ENCODE peak calls at places on chromosomes 16 and 17, in four cellular contexts. F is H1, K is K562, V is HepG2. T is an unnamed sample.

GRCh38 chr17:54967621-54968258 is 714 bp downstream of the COX11 start:
- DNase-seq in F (no peak), V (peak; percentile 83), K (peak; percentile 35), T (no peak)

GRCh38 chr17:49469831-49470568 is 25.1 kb upstream of the NGFR start:
- DNase-seq in F (no peak), K (no peak), V (no peak), T (no peak)

GRCh38 chr17:4161560-4162221 is 18.7 kb downstream of the CYB5D2 start:
- DNase-seq in F (no peak), K (peak; percentile 37), V (no peak), T (no peak)

GRCh38 chr16:9102379-9102778 is 10.9 kb downstream of the HAPSTR1 start:
- DNase-seq in F (no peak), K (no peak), V (no peak), T (no peak)

GRCh38 chr16:89431158-89431584 is 59.2 kb downstream of the ANKRD11 start:
- DNase-seq in F (no peak), K (no peak), V (no peak), T (no peak)

GRCh38 chr16:84585472-84585871 is 32.4 kb downstream of the COTL1 start:
- DNase-seq in K (no peak), V (no peak), F (no peak), T (no peak)

GRCh38 chr17:5885336-5885735 is 184.8 kb upstream of the WSCD1 start:
- DNase-seq in K (no peak), V (no peak), F (no peak), T (no peak)

GRCh38 chr16:79972053-79972704 is 371.6 kb upstream of the MAF start:
- DNase-seq in V (no peak), K (peak; percentile 88), F (no peak), T (no peak)

GRCh38 chr17:79971651-79972050 is 64.0 kb downstream of the TBC1D16 start:
- DNase-seq in V (no peak), F (no peak), K (no peak), T (no peak)

GRCh38 chr17:82870541-82870940 is 30.7 kb upstream of the ZNF750 start:
- DNase-seq in V (no peak), K (no peak), F (no peak), T (no peak)

GRCh38 chr17:8122923-8123694 is 797 bp downstream of the HES7 start:
- DNase-seq in K (peak; percentile 24), F (no peak), V (no peak), T (no peak)

GRCh38 chr17:43219746-43220380 is 8.2 kb downstream of the TMEM106A start:
- DNase-seq in K (no peak), V (no peak), F (no peak), T (no peak)

GRCh38 chr17:41633498-41634197 is 9.3 kb upstream of the KRT17 start:
- DNase-seq in K (no peak), F (no peak), V (no peak), T (no peak)

GRCh38 chr16:56939801-56940200 is 7.9 kb downstream of the HERPUD1 start:
- DNase-seq in V (no peak), K (no peak), F (no peak), T (no peak)

GRCh38 chr17:70139449-70139993 is 29.8 kb upstream of the KCNJ2 start:
- DNase-seq in V (no peak), K (no peak), F (no peak), T (no peak)

GRCh38 chr17:45282683-45283644 is 21.1 kb upstream of the SPATA32 start:
- DNase-seq in K (no peak), F (no peak), V (no peak), T (no peak)

GRCh38 chr17:76124582-76125390 is 16.3 kb downstream of the FOXJ1 start:
- DNase-seq in F (no peak), K (peak; percentile 67), V (no peak), T (no peak)

GRCh38 chr16:67426022-67426421 is 4.9 kb upstream of the HSD11B2 start:
- DNase-seq in V (no peak), K (no peak), F (no peak), T (no peak)

GRCh38 chr16:59543641-59544040 is 809.5 kb upstream of the GOT2 start:
- DNase-seq in K (no peak), F (no peak), V (no peak), T (no peak)

GRCh38 chr17:9475259-9475658 is 100.4 kb downstream of the STX8 start:
- DNase-seq in V (no peak), F (no peak), K (no peak), T (no peak)

GRCh38 chr17:7897090-7897489 is 8.5 kb downstream of the CHD3 start:
- DNase-seq in K (no peak), V (no peak), F (no peak), T (no peak)

GRCh38 chr16:14375132-14375491 is 254.9 kb downstream of the PARN start:
- DNase-seq in V (no peak), F (no peak), K (no peak), T (no peak)

GRCh38 chr17:50177983-50178834 is 12.4 kb downstream of the SGCA start:
- DNase-seq in K (peak; percentile 71), V (peak; percentile 89), F (peak; percentile 39), T (no peak)

GRCh38 chr16:3677994-3678393 is 23.5 kb downstream of the DNASE1 start:
- DNase-seq in K (no peak), V (no peak), F (no peak), T (no peak)

DNA sequence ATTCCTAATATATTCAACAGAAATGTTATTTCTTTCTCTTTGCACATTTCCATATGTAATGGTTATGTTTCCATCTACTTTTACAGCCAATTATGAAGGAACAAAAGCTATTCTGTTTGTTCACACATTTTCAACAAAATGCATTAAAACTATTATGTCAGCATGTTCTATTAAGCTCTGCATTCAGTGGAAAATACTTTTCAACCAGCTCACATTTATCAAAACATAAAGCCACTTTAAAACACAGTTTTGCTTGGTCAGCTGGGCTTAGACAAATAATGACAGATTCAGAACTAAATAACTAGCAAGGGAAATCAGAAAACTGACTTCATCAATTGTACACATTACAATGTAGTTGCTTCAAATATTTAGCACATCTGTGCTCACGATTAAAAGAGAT is 6.9 kb downstream of the SALL1 start:
- DNase-seq in F (no peak), V (no peak), K (no peak), T (no peak)
- H3K4me1 ChIP-seq in F (peaks cover 5% of the 10 kb centered on the region), V (peaks cover 60% of the 10 kb centered on the region), K (no peaks in the 10 kb centered on the region), T (no peaks in the 10 kb centered on the region)

GRCh38 chr17:68863091-68863652 is 92.0 kb downstream of the ABCA8 start:
- DNase-seq in F (no peak), V (no peak), K (no peak), T (no peak)
- TF ChIP-seq HDAC6 in F (no peak), V (no peak), K (no peak), T (no peak)

GRCh38 chr17:34255841-34256240 is 756 bp downstream of the CCL2 start:
- DNase-seq in K (no peak), F (no peak), V (no peak), T (no peak)
- H3K4me1 ChIP-seq in K (peaks cover 16% of the 10 kb centered on the region), F (peaks cover 11% of the 10 kb centered on the region), V (no peaks in the 10 kb centered on the region), T (peaks cover 16% of the 10 kb centered on the region)

GRCh38 chr16:31108794-31109558 is 790 bp downstream of the BCKDK start:
- DNase-seq in F (no peak), V (no peak), K (no peak), T (no peak)

GRCh38 chr16:31105677-31106213 is 2.4 kb upstream of the BCKDK start:
- DNase-seq in K (peak; percentile 89), V (peak; percentile 79), F (peak; percentile 41), T (no peak)

GRCh38 chr16:31106509-31107464 is 1.4 kb upstream of the BCKDK start:
- DNase-seq in F (no peak), K (no peak), V (no peak), T (no peak)

GRCh38 chr16:31108035-31108793 is at the start of gene BCKDK:
- DNase-seq in F (no peak), V (peak; percentile 58), K (peak; percentile 92), T (peak; percentile 32)

GRCh38 chr16:31107465-31107867 is 720 bp upstream of the BCKDK start:
- DNase-seq in K (no peak), F (no peak), V (no peak), T (peak; percentile 54)
- TF ChIP-seq HDAC6 in K (no peak), F (no peak), V (no peak), T (no peak)

GRCh38 chr17:75087182-75087557 is 584 bp upstream of the SLC16A5 start:
- DNase-seq in F (no peak), V (no peak), K (no peak), T (no peak)
- H3K4me1 ChIP-seq in F (peaks cover 37% of the 10 kb centered on the region), V (peaks cover 97% of the 10 kb centered on the region), K (peaks cover 48% of the 10 kb centered on the region), T (peaks cover 13% of the 10 kb centered on the region)

GRCh38 chr17:59516451-59516850 is 49.0 kb upstream of the DHX40 start:
- DNase-seq in K (no peak), V (no peak), F (no peak), T (no peak)

GRCh38 chr17:59511726-59512125 is 53.7 kb upstream of the DHX40 start:
- DNase-seq in V (no peak), F (no peak), K (no peak), T (no peak)

GRCh38 chr17:59510611-59511010 is 54.8 kb upstream of the DHX40 start:
- DNase-seq in F (no peak), K (no peak), V (no peak), T (no peak)

GRCh38 chr17:59513934-59514841 is 51.2 kb upstream of the DHX40 start:
- DNase-seq in V (peak; percentile 98), F (no peak), K (peak; percentile 42), T (no peak)

GRCh38 chr17:59512844-59513383 is 52.5 kb upstream of the DHX40 start:
- DNase-seq in K (no peak), F (no peak), V (no peak), T (no peak)
- TF ChIP-seq HDAC6 in K (no peak), F (no peak), V (no peak), T (no peak)